ENCODE peak calls at places on chromosomes 6 and 20, in six cellular contexts. P is psoas muscle; N is activated T-helper 9 cell treated with anti-CD3 and anti-CD28 coated beads, Interleukin-2, amount 50 U/mL, for 16 hours; V is NCI-H524; Y is aorta; D is stimulated activated CD8-positive, alpha-beta memory T cell treated with anti-CD3 and anti-CD28 coated beads, Interleukin-2, amount 100 ng/mL, for 1 hour. Z is an unnamed sample.

GRCh38 chr6:22001336-22002027 is 295.4 kb downstream of the PRL start:
- DNase-seq in V (no peak), D (no peak), P (no peak), N (no peak), Y (no peak), Z (no peak)

GRCh38 chr6:36716476-36717093 is 19.0 kb downstream of the RAB44 start:
- DNase-seq in Y (peak), V (no peak), N (no peak), D (no peak), P (no peak), Z (no peak)

GRCh38 chr20:35246723-35247122 is 20.2 kb downstream of the MMP24 start:
- DNase-seq in D (no peak), Y (no peak), P (no peak), V (no peak), N (no peak), Z (no peak)

GRCh38 chr6:160054271-160054670 is 67.3 kb upstream of the SLC22A1 start:
- DNase-seq in Y (no peak), V (no peak), D (no peak), P (no peak), N (no peak), Z (no peak)

GRCh38 chr20:11168026-11168425 is 494.2 kb upstream of the JAG1 start:
- DNase-seq in Y (no peak), V (no peak), D (no peak), N (no peak), P (no peak), Z (no peak)

GRCh38 chr6:144262470-144263369 is 22.4 kb upstream of the UTRN start:
- DNase-seq in D (no peak), V (no peak), Y (no peak), P (no peak), N (no peak), Z (no peak)

GRCh38 chr6:33610057-33610456 is 11.1 kb upstream of the ITPR3 start:
- DNase-seq in N (no peak), P (no peak), D (no peak), V (no peak), Y (no peak), Z (no peak)

GRCh38 chr20:5395932-5396727 is 79.4 kb upstream of the PROKR2 start:
- DNase-seq in N (no peak), P (no peak), Y (no peak), V (no peak), D (no peak), Z (no peak)

GRCh38 chr20:37366749-37367148 is 20.8 kb downstream of the SRC start:
- DNase-seq in P (no peak), V (no peak), N (no peak), Y (no peak), D (no peak), Z (no peak)

GRCh38 chr20:36314734-36315544 is 8.8 kb downstream of the DLGAP4 start:
- DNase-seq in Y (peak), N (no peak), P (no peak), D (no peak), V (no peak), Z (no peak)

GRCh38 chr6:134870677-134871498 is 79.0 kb downstream of the ALDH8A1 start:
- DNase-seq in N (no peak), V (no peak), Y (no peak), D (no peak), P (no peak), Z (no peak)

GRCh38 chr6:160221423-160221822 is 37.2 kb downstream of the SLC22A2 start:
- DNase-seq in N (no peak), D (no peak), Y (no peak), P (no peak), V (peak), Z (no peak)

GRCh38 chr6:73969982-73970960 is 274.3 kb downstream of the CD109 start:
- DNase-seq in D (no peak), P (no peak), V (peak), Y (no peak), N (no peak), Z (no peak)

GRCh38 chr6:132198896-132199295 is 202.4 kb downstream of the MOXD1 start:
- DNase-seq in D (no peak), V (no peak), P (no peak), Y (no peak), N (no peak), Z (no peak)

GRCh38 chr20:23587631-23588030 is 18.1 kb downstream of the CST9 start:
- DNase-seq in Y (no peak), V (no peak), P (no peak), D (no peak), N (no peak), Z (no peak)

GRCh38 chr6:90701146-90701781 is 114.4 kb upstream of the MAP3K7 start:
- DNase-seq in V (peak), Y (no peak), P (no peak), D (no peak), N (no peak), Z (no peak)

GRCh38 chr6:115551510-115551909 is 509.2 kb downstream of the FRK start:
- DNase-seq in V (no peak), P (no peak), Y (no peak), N (no peak), D (no peak), Z (no peak)

GRCh38 chr6:20605581-20605980 is 71.3 kb downstream of the CDKAL1 start:
- DNase-seq in N (no peak), Y (no peak), P (no peak), V (peak), D (no peak), Z (no peak)

GRCh38 chr6:40340196-40340595 is 247.0 kb downstream of the LRFN2 start:
- DNase-seq in P (no peak), V (peak), N (no peak), Y (no peak), D (no peak), Z (no peak)

GRCh38 chr6:157832250-157832967 is 9.4 kb downstream of the SNX9 start:
- DNase-seq in N (no peak), P (no peak), D (no peak), Y (no peak), V (no peak), Z (no peak)

GRCh38 chr6:25232478-25232877 is 46.7 kb upstream of the CARMIL1 start:
- DNase-seq in V (peak), N (no peak), Y (peak), P (peak), D (no peak), Z (no peak)

GRCh38 chr20:48697845-48698491 is 129.8 kb downstream of the PREX1 start:
- DNase-seq in N (no peak), V (peak), Y (peak), D (no peak), P (peak), Z (no peak)

GRCh38 chr20:358891-359555 is 12.1 kb downstream of the NRSN2 start:
- DNase-seq in Y (no peak), D (no peak), P (no peak), N (no peak), V (no peak), Z (no peak)

GRCh38 chr6:110877154-110877564 is 2.6 kb downstream of the AMD1 start:
- DNase-seq in N (no peak), V (no peak), Y (no peak), D (no peak), P (no peak), Z (no peak)

GRCh38 chr6:41966961-41967311 is 25.3 kb upstream of the CCND3 start:
- DNase-seq in N (no peak), D (no peak), V (no peak), Y (no peak), P (no peak), Z (no peak)